ENCODE peak calls at places on chromosomes 2 and 18, in ten cellular contexts. F is testis, S is GM23248, H is upper lobe of right lung, X is heart left ventricle, Q is foreskin fibroblast, E is Peyer's patch, D is esophagus muscularis mucosa, J is SJSA1, V is uterus. N is an unnamed sample.

GRCh38 chr2:49616800-49617199 is 462.5 kb upstream of the FSHR start:
- DNase-seq in F (no peak), J (no peak), Q (peak), D (no peak), S (peak), V (no peak), H (no peak), E (no peak), X (no peak), N (no peak)

GRCh38 chr18:26090130-26091046 is at the start of gene SS18:
- DNase-seq in D (peak), S (peak), J (peak), E (peak), F (peak), V (peak), H (peak), X (peak), Q (peak), N (peak)

GRCh38 chr2:47003641-47004427 is 88.2 kb upstream of the MCFD2 start:
- DNase-seq in S (peak), H (no peak), V (no peak), F (no peak), X (no peak), Q (no peak), D (no peak), J (peak), E (no peak), N (no peak)

GRCh38 chr2:163667064-163667887 is 68.5 kb downstream of the FIGN start:
- DNase-seq in S (peak), E (no peak), D (no peak), H (no peak), V (no peak), F (peak), X (peak), Q (peak), J (peak), N (peak)

GRCh38 chr2:83103602-83104001 is 1355.5 kb downstream of the SUCLG1 start:
- DNase-seq in J (no peak), X (no peak), H (no peak), D (no peak), Q (peak), E (no peak), S (peak), F (no peak), V (no peak), N (peak)

GRCh38 chr2:27502149-27502548 is 5.5 kb downstream of the GCKR start:
- DNase-seq in S (peak), X (no peak), H (no peak), J (no peak), Q (peak), F (no peak), D (no peak), E (no peak), V (no peak), N (no peak)

GRCh38 chr2:241636983-241637232 is at the start of gene THAP4:
- DNase-seq in F (peak), V (peak), X (peak), H (peak), S (peak), J (no peak), E (peak), Q (peak), D (no peak), N (no peak)

GRCh38 chr18:41818381-41819355 is 136.4 kb upstream of the PIK3C3 start:
- DNase-seq in Q (no peak), X (no peak), F (no peak), D (peak), V (no peak), J (no peak), E (no peak), S (no peak), H (no peak), N (no peak)

GRCh38 chr2:26162963-26163362 is 9.9 kb upstream of the GAREM2 start:
- DNase-seq in V (no peak), F (no peak), X (no peak), S (no peak), H (peak), E (no peak), J (no peak), D (no peak), Q (no peak), N (no peak)

GRCh38 chr2:20034821-20035220 is 16.6 kb downstream of the LAPTM4A start:
- DNase-seq in F (no peak), H (no peak), S (no peak), J (no peak), D (no peak), X (no peak), V (no peak), Q (no peak), E (no peak), N (no peak)

GRCh38 chr2:236162031-236162803 is 6.0 kb downstream of the GBX2 start:
- DNase-seq in S (no peak), X (no peak), V (no peak), Q (no peak), H (peak), F (no peak), J (no peak), E (no peak), D (no peak), N (no peak)

GRCh38 chr18:3653859-3654441 is 204.0 kb downstream of the TGIF1 start:
- DNase-seq in S (no peak), E (no peak), V (no peak), J (no peak), F (peak), D (no peak), Q (no peak), H (no peak), X (no peak), N (no peak)

GRCh38 chr2:190636362-190636761 is 12.5 kb upstream of the NAB1 start:
- DNase-seq in F (no peak), E (no peak), H (no peak), V (no peak), J (no peak), D (no peak), X (no peak), Q (peak), S (peak), N (no peak)

GRCh38 chr2:74550231-74550630 is 3.5 kb downstream of the LOXL3 start:
- DNase-seq in S (no peak), V (no peak), J (no peak), F (no peak), Q (peak), X (no peak), D (no peak), E (no peak), H (no peak), N (no peak)

GRCh38 chr2:159873136-159873728 is 75.2 kb upstream of the CD302 start:
- DNase-seq in V (no peak), D (no peak), F (no peak), J (no peak), S (no peak), X (no peak), Q (no peak), E (no peak), H (no peak), N (no peak)

GRCh38 chr18:41058351-41059125 is 896.5 kb upstream of the PIK3C3 start:
- DNase-seq in E (no peak), V (no peak), J (no peak), D (no peak), X (no peak), F (no peak), S (no peak), Q (peak), H (no peak), N (no peak)

GRCh38 chr2:237861-238260 is 26.0 kb downstream of the SH3YL1 start:
- DNase-seq in D (no peak), V (no peak), X (no peak), F (no peak), S (no peak), E (no peak), H (no peak), Q (no peak), J (no peak), N (no peak)

GRCh38 chr18:58367425-58368140 is 261.3 kb downstream of the ALPK2 start:
- DNase-seq in J (no peak), D (peak), V (no peak), X (no peak), Q (no peak), H (no peak), S (no peak), F (no peak), E (no peak), N (no peak)

GRCh38 chr2:26462511-26463251 is 15.2 kb downstream of the OTOF start:
- DNase-seq in X (no peak), Q (peak), J (no peak), D (no peak), E (peak), V (no peak), F (peak), H (no peak), S (peak), N (peak)

GRCh38 chr2:134527398-134527797 is 191.4 kb downstream of the TMEM163 start:
- DNase-seq in J (no peak), D (no peak), X (no peak), F (no peak), S (no peak), E (no peak), Q (no peak), V (no peak), H (no peak), N (no peak)

GRCh38 chr2:72916743-72917137 is 579 bp upstream of the EMX1 start:
- DNase-seq in X (no peak), D (no peak), E (no peak), Q (no peak), F (peak), J (peak), H (no peak), V (no peak), S (no peak), N (no peak)

GRCh38 chr2:65199891-65200290 is 27.7 kb upstream of the ACTR2 start:
- DNase-seq in D (no peak), S (peak), Q (peak), E (no peak), V (no peak), X (no peak), F (no peak), H (no peak), J (no peak), N (peak)

GRCh38 chr18:75204262-75204977 is 4.5 kb downstream of the PTGR3 start:
- DNase-seq in D (peak), J (no peak), Q (peak), F (peak), H (peak), V (no peak), S (peak), X (peak), E (peak), N (no peak)

GRCh38 chr18:79859314-79859713 is 61.6 kb downstream of the KCNG2 start:
- DNase-seq in H (no peak), V (no peak), S (no peak), F (peak), E (no peak), D (peak), Q (no peak), X (no peak), J (peak), N (no peak)

GRCh38 chr2:28270456-28271146 is 122.1 kb upstream of the FOSL2 start:
- DNase-seq in J (peak), F (no peak), E (no peak), S (no peak), V (no peak), Q (no peak), D (no peak), H (no peak), X (no peak), N (no peak)

GRCh38 chr2:71348302-71348701 is 16.7 kb downstream of the ZNF638 start:
- DNase-seq in E (no peak), X (no peak), V (no peak), Q (peak), S (peak), H (no peak), D (no peak), J (no peak), F (no peak), N (no peak)

GRCh38 chr2:69164379-69164778 is 151.4 kb downstream of the ANTXR1 start:
- DNase-seq in S (peak), V (no peak), J (peak), Q (peak), F (no peak), H (no peak), X (no peak), D (no peak), E (no peak), N (peak)

GRCh38 chr18:70025580-70025979 is 77.9 kb upstream of the CD226 start:
- DNase-seq in S (no peak), J (no peak), Q (no peak), X (no peak), H (no peak), D (no peak), F (no peak), V (no peak), E (no peak), N (no peak)

GRCh38 chr2:182694189-182694588 is 21.9 kb upstream of the DNAJC10 start:
- DNase-seq in Q (no peak), J (no peak), F (no peak), E (no peak), S (no peak), H (no peak), X (no peak), D (no peak), V (no peak), N (no peak)

GRCh38 chr18:5542393-5543035 is 1.3 kb downstream of the EPB41L3 start:
- DNase-seq in X (peak), V (no peak), F (peak), S (peak), H (peak), J (no peak), D (no peak), E (no peak), Q (peak), N (no peak)

GRCh38 chr2:30894498-30895119 is 87.4 kb upstream of the CAPN13 start:
- DNase-seq in Q (peak), H (no peak), D (no peak), V (no peak), X (no peak), E (no peak), F (peak), J (no peak), S (peak), N (no peak)

GRCh38 chr2:197159681-197160211 is 150.8 kb downstream of the ANKRD44 start:
- DNase-seq in S (peak), J (peak), F (no peak), D (no peak), V (no peak), E (no peak), X (no peak), Q (peak), H (no peak), N (no peak)

DNA sequence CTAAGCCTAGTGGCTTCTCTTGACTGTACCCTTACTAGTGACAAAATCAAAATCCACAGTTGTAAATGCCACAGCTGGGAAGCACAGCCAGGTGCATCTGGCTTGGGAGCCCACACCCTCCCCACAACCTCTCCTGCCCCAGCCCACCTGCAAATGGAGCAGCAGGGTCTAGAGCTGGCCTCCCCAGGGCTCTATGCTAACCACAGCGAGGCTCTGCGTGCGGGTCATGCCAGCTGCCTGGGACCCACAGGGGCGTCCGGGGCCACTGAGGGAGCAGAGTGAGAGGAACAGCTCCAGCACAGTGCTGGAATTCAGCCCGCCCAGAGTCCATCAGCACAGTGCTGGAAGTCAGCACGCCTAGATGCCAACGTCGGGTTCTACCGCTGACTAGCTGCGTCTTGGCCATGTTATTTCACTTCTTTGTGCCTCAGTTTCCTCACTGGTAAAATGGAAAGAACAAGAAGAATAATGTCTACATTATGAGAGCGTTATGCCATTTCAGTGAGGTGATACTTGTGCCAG is 109.1 kb upstream of the ID2 start:
- DNase-seq in S (no peak), J (peak), D (no peak), X (no peak), F (no peak), E (no peak), H (peak), Q (no peak), V (no peak), N (no peak)
- H3K4me3 ChIP-seq in S (no peak), J (no peak), D (no peak), X (no peak), F (no peak), E (no peak), H (no peak), Q (no peak), V (no peak), N (no peak)

DNA sequence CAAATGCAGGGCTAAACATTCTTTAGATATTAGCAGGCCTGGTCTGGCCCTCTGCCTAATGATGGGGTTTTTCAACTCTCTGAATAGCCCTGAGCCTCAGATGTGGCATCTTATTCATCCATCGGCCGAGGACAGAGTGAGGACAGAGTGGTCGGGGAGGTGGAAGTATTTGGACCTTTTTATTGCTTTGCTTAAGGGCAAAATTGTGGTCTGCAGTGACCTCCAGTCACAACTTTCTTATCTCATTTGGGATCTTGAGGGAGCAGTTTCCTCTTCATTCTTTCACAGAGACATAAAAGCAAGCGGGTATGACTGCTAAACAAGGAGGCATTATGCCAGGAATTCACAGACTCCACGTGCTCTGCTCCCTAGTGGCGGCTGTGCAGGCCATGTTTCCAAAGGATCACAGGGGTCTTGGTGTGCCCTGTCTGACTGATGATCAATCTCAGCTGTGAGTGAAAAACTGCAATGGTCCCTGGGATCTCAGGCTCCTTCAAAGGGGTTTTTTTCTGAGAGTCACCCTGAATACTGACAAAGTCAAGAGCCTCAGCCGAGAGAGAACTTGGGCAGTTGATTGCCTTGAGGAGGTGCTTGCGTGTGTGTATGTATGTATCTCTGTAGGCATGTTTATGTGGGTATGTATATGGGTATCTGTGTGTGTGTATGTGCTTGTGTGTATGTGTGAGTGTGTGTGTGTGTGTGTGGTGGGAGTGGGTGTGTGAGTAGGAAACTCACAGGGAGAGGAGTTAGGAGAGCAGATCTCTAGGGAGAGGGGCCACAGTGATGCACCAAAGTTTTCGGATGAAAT is 47.6 kb downstream of the RAPGEF4 start:
- DNase-seq in S (peak), E (no peak), F (peak), V (no peak), X (no peak), J (peak), Q (peak), D (no peak), H (no peak), N (peak)
- H3K4me3 ChIP-seq in S (peak), E (no peak), F (no peak), V (no peak), X (no peak), J (no peak), Q (no peak), D (no peak), H (no peak), N (no peak)

DNA sequence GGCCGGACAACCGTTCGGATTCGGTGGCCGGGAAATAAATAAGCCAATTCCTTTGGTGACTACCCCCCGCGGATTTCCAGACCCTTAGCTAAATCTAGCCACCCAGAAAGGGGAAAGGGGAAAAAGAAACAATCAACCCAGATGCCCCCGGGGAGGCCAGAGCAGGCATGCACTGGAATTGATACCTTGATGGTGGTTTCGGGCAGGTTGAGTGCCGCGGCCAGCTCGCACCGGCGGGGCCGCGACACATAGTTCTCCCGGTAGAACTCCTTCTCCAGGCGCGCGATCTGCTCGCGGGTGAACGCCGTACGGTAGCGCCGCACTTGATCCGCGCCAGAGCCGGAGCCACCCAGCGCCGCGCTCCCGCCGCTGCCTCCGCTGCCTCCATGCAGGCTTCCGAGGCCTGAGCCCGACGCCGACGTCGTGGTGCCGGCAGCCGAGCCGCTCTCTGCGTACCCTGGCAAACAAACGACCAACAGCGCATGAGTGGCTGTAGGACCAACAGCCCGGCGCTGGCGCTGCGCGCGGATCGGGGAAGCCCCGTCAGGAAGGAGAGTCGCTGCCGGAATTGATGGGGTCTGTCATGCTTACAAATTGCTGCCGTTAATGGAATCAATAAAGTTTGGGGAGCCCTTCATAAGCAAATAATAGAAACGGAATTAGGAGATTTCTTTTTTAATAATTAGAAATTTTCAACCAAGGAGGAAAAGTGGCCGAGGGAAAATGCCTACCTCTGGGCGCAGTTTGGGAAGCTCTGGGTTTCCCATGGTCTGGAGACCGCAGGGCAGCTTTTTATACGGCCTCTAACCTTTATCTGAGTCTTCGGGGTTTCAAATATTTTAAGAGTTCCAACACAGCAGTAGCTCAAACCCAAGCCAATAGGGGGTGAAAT is 1.5 kb downstream of the EVX2 start:
- DNase-seq in H (no peak), S (no peak), Q (no peak), F (no peak), E (peak), J (no peak), X (no peak), V (no peak), D (no peak), N (no peak)
- H3K4me3 ChIP-seq in H (no peak), S (no peak), Q (no peak), F (peak), E (no peak), J (no peak), X (peak), V (no peak), D (no peak), N (no peak)

DNA sequence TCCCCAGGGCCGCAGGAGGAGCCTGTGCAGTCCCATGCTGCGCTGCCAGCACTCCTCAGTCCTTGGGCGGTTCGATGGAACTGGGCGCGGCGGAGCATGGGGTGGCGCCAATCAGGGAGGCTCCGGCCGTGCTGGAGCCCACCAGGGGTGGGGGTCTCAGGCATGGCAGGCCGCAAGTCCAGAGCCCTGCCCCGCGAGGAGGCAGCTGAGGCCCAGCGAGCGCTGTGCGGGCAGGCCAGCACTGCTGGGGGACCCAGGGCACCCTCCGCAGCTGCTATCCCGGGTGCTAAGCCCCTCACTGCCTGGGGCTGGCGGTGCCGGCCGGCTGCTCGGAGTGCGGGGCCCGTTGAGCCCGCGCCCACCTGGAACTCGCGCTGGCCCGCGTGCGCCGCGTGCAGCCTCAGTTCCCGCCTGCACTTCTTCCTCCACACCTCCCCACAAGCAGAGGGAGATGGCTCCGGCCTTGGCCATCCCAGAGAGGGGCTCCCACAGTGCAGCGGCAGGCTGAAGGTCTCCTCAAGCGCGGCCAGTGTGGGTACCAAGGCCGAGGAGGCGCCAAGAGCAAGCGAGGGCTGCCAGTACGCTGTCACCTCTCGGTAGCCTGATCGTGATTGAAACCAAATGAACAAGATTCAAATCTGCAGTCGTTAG is 22.8 kb upstream of the GALM start:
- DNase-seq in Q (no peak), X (no peak), V (no peak), E (no peak), S (no peak), J (no peak), D (no peak), F (no peak), H (no peak), N (no peak)
- H3K4me3 ChIP-seq in Q (no peak), X (no peak), V (no peak), E (no peak), S (no peak), J (no peak), D (no peak), F (peak), H (no peak), N (no peak)

N was measured in AG09309.